ENCODE peak calls at places on chromosome 9, in five cellular contexts. J is SK-N-SH, F is transverse colon, P is breast epithelium, H is K562. Y is an unnamed sample.

GRCh38 chr9:120893585-120893857 is 16.5 kb upstream of the PHF19 start:
- DNase-seq in J (no peak), F (no peak), P (no peak), H (peak; percentile 57), Y (no peak)

GRCh38 chr9:19193029-19193324 is 37.5 kb upstream of the DENND4C start:
- DNase-seq in J (no peak), F (no peak), P (no peak), H (peak; percentile 33), Y (no peak)

GRCh38 chr9:130243882-130244170 is 21.7 kb upstream of the HMCN2 start:
- DNase-seq in J (no peak), F (no peak), P (no peak), H (no peak), Y (peak; percentile 68)

GRCh38 chr9:77927265-77927664 is 104.3 kb downstream of the GNAQ start:
- DNase-seq in J (no peak), F (no peak), P (no peak), H (no peak), Y (no peak)

GRCh38 chr9:36488322-36488838 is 84.3 kb upstream of the MELK start:
- DNase-seq in J (no peak), F (no peak), P (no peak), H (peak; percentile 16), Y (peak; percentile 76)

GRCh38 chr9:129944501-129945116 is 98.4 kb downstream of the FNBP1 start:
- DNase-seq in J (no peak), F (no peak), P (no peak), H (no peak), Y (no peak)

GRCh38 chr9:18173923-18174322 is 300.0 kb upstream of the ADAMTSL1 start:
- DNase-seq in J (no peak), F (no peak), P (no peak), H (no peak), Y (no peak)

GRCh38 chr9:69198526-69199250 is 24.6 kb downstream of the TJP2 start:
- DNase-seq in J (no peak), F (no peak), P (no peak), H (no peak), Y (no peak)

GRCh38 chr9:12680757-12681156 is 12.4 kb upstream of the TYRP1 start:
- DNase-seq in J (no peak), F (no peak), P (no peak), H (no peak), Y (no peak)

GRCh38 chr9:107249665-107250285 is 33.3 kb upstream of the RAD23B start:
- DNase-seq in J (no peak), F (no peak), P (no peak), H (no peak), Y (no peak)

GRCh38 chr9:109953300-109953699 is 173.3 kb downstream of the PALM2AKAP2 start:
- DNase-seq in J (no peak), F (no peak), P (no peak), H (no peak), Y (no peak)

GRCh38 chr9:34553511-34554021 is 30.8 kb upstream of the ENHO start:
- DNase-seq in J (peak; percentile 78), F (no peak), P (no peak), H (no peak), Y (peak; percentile 64)

GRCh38 chr9:84412654-84413053 is 72.1 kb upstream of the SLC28A3 start:
- DNase-seq in J (no peak), F (no peak), P (no peak), H (no peak), Y (no peak)

GRCh38 chr9:98185611-98186171 is 6.7 kb downstream of the CORO2A start:
- DNase-seq in J (no peak), F (no peak), P (no peak), H (no peak), Y (peak; percentile 79)
- TF ChIP-seq POLR2AphosphoS5 in J (no peak), F (no peak), P (no peak), H (no peak), Y (no peak)

DNA sequence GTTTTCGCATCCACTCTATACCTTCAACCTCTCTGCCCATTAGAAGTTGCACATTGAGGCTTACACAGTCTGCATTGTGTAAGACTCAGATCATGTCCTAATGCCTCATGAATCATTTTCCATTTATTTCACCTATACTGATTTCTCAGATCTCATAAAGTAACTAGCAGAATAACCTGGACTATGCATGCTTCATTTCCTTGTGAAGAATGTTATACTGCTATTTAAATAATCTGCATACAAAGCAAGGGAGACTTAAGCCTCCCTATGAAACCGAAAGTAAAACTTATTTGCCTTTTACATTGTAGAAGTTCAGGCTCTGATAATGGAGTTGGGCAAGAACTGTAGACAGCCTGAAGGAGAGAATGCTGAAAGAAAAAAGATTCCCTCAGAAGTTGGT is 235.4 kb downstream of the ELAVL2 start:
- DNase-seq in J (no peak), F (no peak), P (no peak), H (no peak), Y (no peak)
- H3K27ac ChIP-seq in J (no peak overlapping the region), F (peak overlapping the region; percentile 33), P (no peak overlapping the region), H (no peak overlapping the region), Y (peak overlapping the region; percentile 15)

DNA sequence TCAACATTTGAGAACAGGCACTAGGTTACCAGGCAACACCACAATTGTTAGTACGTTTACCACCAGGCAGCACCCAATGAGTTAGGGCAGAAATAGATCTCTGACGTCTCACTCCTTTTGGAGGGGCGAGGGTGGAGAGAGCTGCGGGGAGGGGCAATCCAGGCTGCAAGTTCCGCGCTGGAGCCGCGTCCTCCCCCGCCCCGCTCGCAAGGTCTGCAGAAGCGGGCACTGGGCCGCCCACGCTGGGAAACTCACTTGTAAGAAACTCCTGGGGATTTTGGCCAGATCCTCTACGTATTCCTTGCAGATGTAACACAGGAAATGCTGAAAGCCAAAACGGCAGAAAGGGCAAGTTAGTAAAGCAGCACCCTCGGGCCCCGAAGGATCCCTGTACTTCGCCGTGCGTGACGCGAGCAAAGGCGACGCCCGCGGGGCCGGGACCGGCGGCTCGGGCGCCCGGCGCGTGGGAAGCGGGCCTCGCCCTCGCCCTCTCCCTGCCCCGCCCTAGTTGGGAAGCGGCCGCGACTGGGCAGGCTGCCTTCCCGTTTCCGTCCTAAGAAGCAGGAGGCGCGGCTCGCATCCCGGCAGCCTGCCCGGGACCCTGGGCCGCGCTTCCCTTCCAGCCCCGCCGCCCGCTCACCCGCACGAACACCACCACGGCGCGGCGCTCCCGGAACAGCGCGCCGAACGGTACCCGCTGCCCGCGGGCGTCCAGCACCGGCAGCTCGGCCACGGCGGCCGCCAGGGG is 493 bp downstream of the PRXL2C start:
- DNase-seq in J (peak; percentile 88), F (peak; percentile 81), P (peak; percentile 76), H (peak; percentile 78), Y (peak; percentile 91)
- TF ChIP-seq POLR2AphosphoS5 in J (no peak), F (peak; percentile 65), P (peak; percentile 54), H (no peak), Y (peak; percentile 76)

DNA sequence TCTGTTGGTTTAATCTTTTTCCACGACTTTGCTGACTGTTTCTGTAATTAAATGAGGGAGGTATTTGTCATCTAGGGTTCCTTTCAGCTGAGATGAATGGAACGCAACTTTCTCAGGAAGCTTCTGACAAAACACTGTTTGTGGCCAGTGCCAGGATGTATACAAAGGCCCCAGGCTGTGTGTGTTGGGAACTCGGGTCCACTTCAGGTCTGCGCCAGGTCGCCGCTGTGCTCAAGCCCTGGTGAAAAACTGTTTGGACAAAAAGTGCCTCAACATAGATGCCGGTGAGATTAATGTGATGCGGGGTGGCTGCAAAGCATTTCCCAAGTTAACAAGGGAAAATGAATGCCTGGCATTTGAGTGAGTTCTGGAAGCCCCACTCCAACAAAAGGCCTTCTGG is 156.4 kb downstream of the GABBR2 start:
- DNase-seq in J (no peak), F (no peak), P (no peak), H (no peak), Y (no peak)
- H3K27ac ChIP-seq in J (no peak overlapping the region), F (no peak overlapping the region), P (no peak overlapping the region), H (no peak overlapping the region), Y (no peak overlapping the region)

GRCh38 chr9:132497731-132498130 is 84.7 kb upstream of the BARHL1 start:
- DNase-seq in J (no peak), F (no peak), P (no peak), H (no peak), Y (no peak)

GRCh38 chr9:132499251-132499650 is 83.2 kb upstream of the BARHL1 start:
- DNase-seq in J (no peak), F (no peak), P (no peak), H (no peak), Y (no peak)

GRCh38 chr9:132489536-132489935 is 79.5 kb downstream of the CFAP77 start:
- DNase-seq in J (no peak), F (no peak), P (no peak), H (no peak), Y (no peak)

GRCh38 chr9:132498811-132499210 is 83.6 kb upstream of the BARHL1 start:
- DNase-seq in J (peak; percentile 53), F (no peak), P (no peak), H (no peak), Y (no peak)

DNA sequence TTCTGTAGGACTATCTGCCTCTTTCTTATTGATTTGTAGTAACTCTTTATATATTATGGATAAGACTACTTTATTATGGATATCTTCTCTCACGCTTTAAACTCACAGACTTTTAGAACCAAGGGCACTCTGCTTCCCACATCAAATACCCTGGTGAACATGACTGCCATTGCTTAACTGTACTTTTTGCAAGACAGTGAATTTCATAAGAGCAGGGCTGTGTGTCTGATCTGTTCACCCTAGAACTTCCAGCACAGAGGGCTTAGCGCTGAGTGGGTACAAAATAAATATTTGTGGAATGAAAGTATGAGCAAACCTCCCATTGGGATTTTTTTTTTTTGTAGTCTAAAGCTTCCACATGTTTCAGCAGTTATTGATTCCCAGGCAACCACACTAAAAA is 84.8 kb downstream of the CFAP77 start:
- DNase-seq in J (no peak), F (no peak), P (no peak), H (no peak), Y (no peak)
- TF ChIP-seq POLR2AphosphoS5 in J (no peak), F (no peak), P (no peak), H (no peak), Y (no peak)

DNA sequence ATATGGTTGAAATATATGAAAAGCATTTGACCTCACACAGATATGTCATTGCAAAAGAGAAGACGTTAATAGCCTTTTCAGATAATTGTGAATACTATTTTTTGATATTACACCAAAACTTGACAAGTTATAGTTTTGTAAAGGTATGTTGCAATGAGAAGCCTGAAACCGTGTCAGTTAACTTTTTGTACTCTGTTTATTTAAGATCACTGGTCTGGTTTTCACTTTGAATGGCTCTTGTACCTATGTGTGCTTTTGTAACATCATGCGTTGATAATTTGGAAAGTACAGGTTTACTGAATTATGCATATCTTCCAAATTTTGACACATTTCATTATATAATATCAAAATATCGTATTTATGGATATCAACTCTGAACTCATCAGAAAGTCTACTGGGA is 177.2 kb downstream of the PBX3 start:
- DNase-seq in J (no peak), F (no peak), P (no peak), H (no peak), Y (no peak)
- H3K27ac ChIP-seq in J (no peak overlapping the region), F (no peak overlapping the region), P (no peak overlapping the region), H (no peak overlapping the region), Y (no peak overlapping the region)